ENCODE peak calls at places on chromosomes 6 and 20, in nine cellular contexts. Y, O, S, W, D, L, R, I and G are unnamed samples.

GRCh38 chr6:27297484-27297856 is 14.6 kb downstream of the POM121L2 start:
- DNase-seq in O (no peak), L (no peak), I (no peak), Y (no peak), S (no peak), W (no peak), R (no peak), D (no peak), G (no peak)

GRCh38 chr20:57326667-57327455 is 2.7 kb upstream of the SPO11 start:
- DNase-seq in O (no peak), W (no peak), S (no peak), L (no peak), D (peak; percentile 31), R (no peak), I (no peak), Y (peak; percentile 87), G (no peak)

GRCh38 chr20:40913224-40913821 is 115.3 kb upstream of the TOP1 start:
- DNase-seq in R (no peak), S (no peak), W (no peak), I (no peak), Y (no peak), L (no peak), D (no peak), O (no peak), G (no peak)

GRCh38 chr6:128209771-128210170 is 308.9 kb upstream of the THEMIS start:
- DNase-seq in L (peak; percentile 54), O (peak; percentile 82), W (no peak), S (no peak), R (peak; percentile 63), D (no peak), Y (no peak), I (no peak), G (no peak)

GRCh38 chr20:59751075-59751711 is 146.9 kb downstream of the PHACTR3 start:
- DNase-seq in R (no peak), S (peak; percentile 68), Y (peak; percentile 95), O (peak; percentile 62), W (peak; percentile 83), L (peak; percentile 9), D (no peak), I (peak; percentile 74), G (peak; percentile 81)

GRCh38 chr6:38522322-38522721 is 117.4 kb downstream of the BTBD9 start:
- DNase-seq in W (no peak), O (peak; percentile 72), I (no peak), L (peak; percentile 92), S (peak; percentile 32), R (no peak), Y (no peak), D (no peak), G (no peak)

GRCh38 chr6:27568226-27568889 is 95.5 kb upstream of the ZNF184 start:
- DNase-seq in D (no peak), W (no peak), O (no peak), I (no peak), R (no peak), S (no peak), L (no peak), Y (peak; percentile 81), G (no peak)

GRCh38 chr6:89941847-89942497 is 47.7 kb downstream of the GJA10 start:
- DNase-seq in S (no peak), O (no peak), R (no peak), D (no peak), W (no peak), L (no peak), I (no peak), Y (no peak), G (no peak)

GRCh38 chr6:136920858-136921520 is 1.1 kb upstream of the SLC35D3 start:
- DNase-seq in Y (peak; percentile 73), I (no peak), L (peak; percentile 15), S (no peak), R (peak; percentile 14), D (no peak), W (peak; percentile 68), O (peak; percentile 21), G (no peak)

GRCh38 chr20:46872315-46873211 is 22.1 kb upstream of the EYA2 start:
- DNase-seq in S (no peak), R (no peak), W (no peak), Y (no peak), L (peak; percentile 6), D (no peak), O (peak; percentile 41), I (no peak), G (no peak)

GRCh38 chr20:2708665-2709064 is 16.1 kb downstream of the EBF4 start:
- DNase-seq in O (no peak), I (no peak), W (no peak), R (no peak), S (no peak), L (no peak), D (no peak), Y (peak; percentile 43), G (no peak)

DNA sequence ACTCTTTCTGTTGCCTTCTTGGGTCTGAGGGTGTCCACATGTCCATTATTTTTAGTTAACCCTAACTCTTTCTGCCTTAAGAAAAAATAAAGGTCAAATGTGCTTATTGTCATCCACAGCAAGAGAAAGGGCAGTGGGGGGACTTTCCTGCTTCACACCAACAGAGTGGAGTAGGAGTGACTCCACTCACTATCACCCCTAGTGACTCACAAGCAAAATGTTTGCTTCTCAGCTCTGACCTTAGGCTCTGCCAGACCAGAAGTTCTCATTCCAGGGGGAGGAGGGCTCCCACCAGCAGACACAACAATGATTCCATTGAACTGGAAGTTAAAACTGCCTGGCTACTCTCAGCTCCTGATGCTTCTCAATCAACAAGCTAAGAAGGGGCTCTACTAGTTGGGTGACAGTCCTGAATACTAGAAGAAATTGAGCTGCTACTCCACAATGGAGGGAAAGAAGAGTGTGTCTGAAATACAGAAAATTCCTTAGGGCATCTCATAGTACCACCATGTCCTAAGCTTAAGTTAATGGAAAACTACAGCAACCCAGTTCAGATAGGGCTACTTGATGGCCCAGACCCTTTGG is 83.9 kb upstream of the AFDN start:
- DNase-seq in Y (peak; percentile 76), O (peak; percentile 81), I (no peak), D (no peak), L (no peak), S (no peak), W (no peak), R (no peak), G (no peak)
- TF ChIP-seq CTCF in Y (peak; percentile 65), O (peak; percentile 40), I (no peak), D (no peak), L (no peak), S (no peak), W (no peak), R (no peak), G (no peak)

DNA sequence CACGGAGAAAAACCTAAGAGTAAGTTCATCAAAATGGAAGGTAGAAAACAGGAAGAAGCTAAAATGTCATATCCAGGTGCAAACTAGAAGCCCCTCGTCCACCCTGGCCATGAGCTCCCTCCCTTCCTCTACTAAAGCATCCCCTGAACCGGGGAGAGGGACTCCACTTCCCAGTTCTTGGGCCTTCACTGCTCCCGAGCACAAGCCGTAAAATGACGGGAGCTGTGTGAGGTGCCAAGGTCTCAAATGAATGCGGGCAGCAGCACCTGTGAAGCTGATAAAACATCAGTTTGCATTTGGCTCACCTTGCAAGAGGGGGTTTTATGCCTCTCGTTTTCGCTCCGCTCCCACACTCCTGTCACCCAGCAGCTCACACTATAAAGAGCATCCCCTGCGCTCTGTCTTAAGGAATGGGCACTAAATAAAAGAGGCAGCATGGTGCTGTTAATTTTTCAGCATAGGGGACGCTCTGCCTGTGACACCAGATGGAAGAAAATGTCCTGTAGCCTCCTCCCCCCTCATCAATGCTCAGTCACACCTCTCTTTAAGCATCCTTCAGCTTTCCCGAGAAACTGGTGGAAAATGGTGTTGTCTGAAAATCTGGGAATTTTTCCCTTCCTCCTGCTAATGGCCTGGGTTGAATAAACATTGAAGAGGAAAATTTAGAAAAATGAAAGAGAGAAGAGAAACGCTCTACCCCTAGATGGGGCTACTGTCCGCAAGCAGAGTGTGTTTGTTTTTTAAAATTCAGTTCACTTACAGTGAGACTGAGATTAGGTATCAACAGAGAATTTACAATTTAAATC is 563.0 kb upstream of the AGPAT4 start:
- DNase-seq in R (no peak), I (no peak), W (no peak), S (no peak), O (peak; percentile 12), L (no peak), Y (no peak), D (no peak), G (no peak)
- TF ChIP-seq CTCF in R (no peak), I (no peak), W (no peak), S (no peak), O (peak; percentile 32), L (no peak), Y (peak; percentile 75), D (no peak), G (peak; percentile 44)

DNA sequence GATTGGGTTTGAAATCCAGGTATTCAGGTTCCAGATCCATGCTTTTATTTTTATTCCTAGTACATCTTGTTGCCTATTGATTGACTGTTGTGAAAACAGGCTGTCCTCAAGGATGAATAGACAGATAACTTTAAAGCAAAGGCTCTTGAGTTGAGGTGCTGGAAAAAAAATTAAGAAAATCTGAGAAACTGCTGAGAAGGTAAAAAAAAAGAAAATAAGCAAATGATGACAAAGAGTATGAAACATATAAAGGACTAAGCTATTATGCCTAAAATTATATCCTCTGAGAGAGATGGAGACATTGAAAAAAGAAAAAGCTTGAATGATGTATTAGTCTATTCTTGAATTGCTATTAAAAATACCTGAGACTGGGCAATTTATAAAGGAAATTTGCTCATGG is 392.3 kb upstream of the RGS17 start:
- DNase-seq in O (no peak), D (no peak), Y (no peak), R (no peak), I (no peak), S (no peak), L (no peak), W (no peak), G (no peak)
- TF ChIP-seq CTCF in O (no peak), D (no peak), Y (no peak), R (no peak), I (no peak), S (no peak), L (no peak), W (no peak), G (no peak)

GRCh38 chr6:169288591-169288990 is 34.9 kb upstream of the THBS2 start:
- DNase-seq in Y (no peak), L (peak; percentile 81), O (peak; percentile 83), W (no peak), I (peak; percentile 51), R (no peak), S (no peak), D (no peak), G (no peak)

GRCh38 chr6:169289671-169290408 is 36.2 kb upstream of the THBS2 start:
- DNase-seq in S (no peak), W (no peak), D (no peak), O (peak; percentile 97), R (no peak), L (peak; percentile 97), Y (no peak), I (peak; percentile 60), G (no peak)

GRCh38 chr6:169289257-169289656 is 35.6 kb upstream of the THBS2 start:
- DNase-seq in S (no peak), L (no peak), D (no peak), R (no peak), Y (no peak), W (no peak), O (no peak), I (no peak), G (no peak)

GRCh38 chr6:169286961-169287360 is 33.3 kb upstream of the THBS2 start:
- DNase-seq in D (no peak), I (no peak), O (no peak), Y (no peak), S (no peak), R (no peak), L (no peak), W (no peak), G (no peak)

DNA sequence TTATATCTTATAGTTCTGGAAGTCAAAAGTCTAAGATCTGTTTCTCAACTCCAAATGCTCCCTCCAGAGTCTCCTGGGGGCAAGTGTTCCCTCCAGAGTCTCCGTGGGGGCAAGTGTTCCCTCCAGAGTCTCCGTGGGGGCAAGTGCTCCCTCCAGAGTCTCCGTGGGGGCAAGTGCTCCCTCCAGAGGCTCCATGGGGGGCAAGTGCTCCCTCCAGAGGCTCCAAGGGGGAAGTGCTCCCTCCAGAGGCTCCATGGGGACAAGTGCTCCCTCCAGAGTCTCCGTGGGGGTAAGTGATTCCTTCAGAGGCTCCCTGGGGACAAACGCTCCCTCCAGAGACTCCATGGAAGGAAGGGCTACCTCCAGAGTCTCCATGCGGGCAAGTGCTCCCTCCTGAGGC is 34.0 kb upstream of the THBS2 start:
- DNase-seq in L (no peak), S (no peak), Y (no peak), W (no peak), R (no peak), O (no peak), I (no peak), D (no peak), G (no peak)
- TF ChIP-seq CTCF in L (peak; percentile 21), S (no peak), Y (no peak), W (no peak), R (no peak), O (peak; percentile 20), I (no peak), D (no peak), G (no peak)